ENCODE peak calls at places on chromosomes 1 and 21, in ten cellular contexts. One of them, this sample, is unnamed.

GRCh38 chr21:30984897-30985296 is 53.4 kb downstream of the KRTAP19-8 start:
- DNase-seq in A549: no peak
- DNase-seq in astrocyte of the spinal cord: no peak
- DNase-seq in lung: no peak
- DNase-seq in type B pancreatic cell: no peak
- DNase-seq in cardiac fibroblast: no peak
- DNase-seq in H1: no peak
- DNase-seq in fibroblast of lung: no peak
- DNase-seq in osteocyte: no peak
- DNase-seq in cardiac muscle cell: no peak
- DNase-seq in this sample: no peak

GRCh38 chr1:37509181-37509580 is 5.4 kb downstream of the MEAF6 start:
- DNase-seq in astrocyte of the spinal cord: peak; percentile 58
- DNase-seq in osteocyte: no peak
- DNase-seq in fibroblast of lung: peak; percentile 54
- DNase-seq in cardiac fibroblast: peak; percentile 29
- DNase-seq in A549: peak; percentile 30
- DNase-seq in type B pancreatic cell: no peak
- DNase-seq in cardiac muscle cell: no peak
- DNase-seq in lung: no peak
- DNase-seq in H1: no peak
- DNase-seq in this sample: peak; percentile 39

GRCh38 chr1:245606157-245606725 is 451.5 kb downstream of the KIF26B start:
- DNase-seq in H1: no peak
- DNase-seq in cardiac fibroblast: no peak
- DNase-seq in lung: no peak
- DNase-seq in fibroblast of lung: no peak
- DNase-seq in A549: no peak
- DNase-seq in osteocyte: no peak
- DNase-seq in type B pancreatic cell: no peak
- DNase-seq in astrocyte of the spinal cord: no peak
- DNase-seq in cardiac muscle cell: peak; percentile 68
- DNase-seq in this sample: no peak

GRCh38 chr1:225881081-225882007 is 836 bp downstream of the TMEM63A start:
- DNase-seq in A549: no peak
- DNase-seq in fibroblast of lung: peak; percentile 35
- DNase-seq in H1: no peak
- DNase-seq in osteocyte: no peak
- DNase-seq in type B pancreatic cell: no peak
- DNase-seq in cardiac fibroblast: peak; percentile 49
- DNase-seq in astrocyte of the spinal cord: peak; percentile 38
- DNase-seq in lung: peak; percentile 67
- DNase-seq in cardiac muscle cell: peak; percentile 47
- DNase-seq in this sample: peak; percentile 29

GRCh38 chr1:50967416-50968020 is 2.5 kb upstream of the CDKN2C start:
- DNase-seq in astrocyte of the spinal cord: no peak
- DNase-seq in H1: no peak
- DNase-seq in cardiac muscle cell: no peak
- DNase-seq in lung: no peak
- DNase-seq in A549: no peak
- DNase-seq in cardiac fibroblast: peak; percentile 52
- DNase-seq in osteocyte: no peak
- DNase-seq in fibroblast of lung: no peak
- DNase-seq in type B pancreatic cell: no peak
- DNase-seq in this sample: no peak

GRCh38 chr1:218429301-218429700 is 84.2 kb downstream of the TGFB2 start:
- DNase-seq in osteocyte: no peak
- DNase-seq in fibroblast of lung: peak; percentile 55
- DNase-seq in A549: no peak
- DNase-seq in astrocyte of the spinal cord: no peak
- DNase-seq in cardiac fibroblast: no peak
- DNase-seq in lung: no peak
- DNase-seq in type B pancreatic cell: no peak
- DNase-seq in cardiac muscle cell: no peak
- DNase-seq in H1: no peak
- DNase-seq in this sample: no peak

GRCh38 chr1:232571523-232571922 is 58.4 kb downstream of the SIPA1L2 start:
- DNase-seq in A549: peak; percentile 12
- DNase-seq in fibroblast of lung: peak; percentile 42
- DNase-seq in astrocyte of the spinal cord: peak; percentile 22
- DNase-seq in cardiac muscle cell: no peak
- DNase-seq in osteocyte: no peak
- DNase-seq in cardiac fibroblast: peak; percentile 73
- DNase-seq in H1: no peak
- DNase-seq in lung: no peak
- DNase-seq in type B pancreatic cell: no peak
- DNase-seq in this sample: no peak

GRCh38 chr1:20361805-20362381 is 71.2 kb downstream of the VWA5B1 start:
- DNase-seq in fibroblast of lung: peak; percentile 22
- DNase-seq in cardiac muscle cell: peak; percentile 64
- DNase-seq in type B pancreatic cell: no peak
- DNase-seq in A549: peak; percentile 49
- DNase-seq in osteocyte: no peak
- DNase-seq in cardiac fibroblast: peak; percentile 64
- DNase-seq in H1: peak; percentile 99
- DNase-seq in lung: peak; percentile 51
- DNase-seq in astrocyte of the spinal cord: peak; percentile 50
- DNase-seq in this sample: peak; percentile 54

GRCh38 chr1:5939268-5940060 is 52.8 kb downstream of the NPHP4 start:
- DNase-seq in lung: no peak
- DNase-seq in A549: no peak
- DNase-seq in osteocyte: peak; percentile 74
- DNase-seq in H1: peak; percentile 36
- DNase-seq in fibroblast of lung: no peak
- DNase-seq in cardiac muscle cell: no peak
- DNase-seq in astrocyte of the spinal cord: no peak
- DNase-seq in cardiac fibroblast: no peak
- DNase-seq in type B pancreatic cell: peak; percentile 39
- DNase-seq in this sample: no peak

GRCh38 chr1:198232407-198232806 is 75.6 kb downstream of the NEK7 start:
- DNase-seq in astrocyte of the spinal cord: no peak
- DNase-seq in A549: no peak
- DNase-seq in osteocyte: no peak
- DNase-seq in cardiac fibroblast: no peak
- DNase-seq in cardiac muscle cell: no peak
- DNase-seq in type B pancreatic cell: no peak
- DNase-seq in lung: no peak
- DNase-seq in H1: no peak
- DNase-seq in fibroblast of lung: peak; percentile 47
- DNase-seq in this sample: no peak

GRCh38 chr1:94819945-94820746 is at the start of gene SLC44A3:
- DNase-seq in fibroblast of lung: peak; percentile 68
- DNase-seq in H1: peak; percentile 82
- DNase-seq in astrocyte of the spinal cord: peak; percentile 45
- DNase-seq in osteocyte: no peak
- DNase-seq in cardiac muscle cell: peak; percentile 78
- DNase-seq in A549: peak; percentile 20
- DNase-seq in cardiac fibroblast: peak; percentile 28
- DNase-seq in lung: peak; percentile 58
- DNase-seq in type B pancreatic cell: peak; percentile 77
- DNase-seq in this sample: peak; percentile 50

GRCh38 chr1:25549273-25550154 is 6.1 kb downstream of the LDLRAP1 start:
- DNase-seq in astrocyte of the spinal cord: peak; percentile 64
- DNase-seq in fibroblast of lung: peak; percentile 72
- DNase-seq in cardiac fibroblast: peak; percentile 62
- DNase-seq in H1: no peak
- DNase-seq in osteocyte: no peak
- DNase-seq in A549: no peak
- DNase-seq in lung: peak; percentile 51
- DNase-seq in cardiac muscle cell: no peak
- DNase-seq in type B pancreatic cell: no peak
- DNase-seq in this sample: no peak

GRCh38 chr1:112457965-112458364 is 50.8 kb upstream of the WNT2B start:
- DNase-seq in H1: no peak
- DNase-seq in A549: no peak
- DNase-seq in osteocyte: no peak
- DNase-seq in cardiac fibroblast: peak; percentile 80
- DNase-seq in astrocyte of the spinal cord: no peak
- DNase-seq in cardiac muscle cell: no peak
- DNase-seq in fibroblast of lung: no peak
- DNase-seq in type B pancreatic cell: no peak
- DNase-seq in lung: no peak
- DNase-seq in this sample: peak; percentile 82

GRCh38 chr1:228938248-228938891 is 203.1 kb downstream of the RHOU start:
- DNase-seq in cardiac fibroblast: no peak
- DNase-seq in A549: no peak
- DNase-seq in lung: peak; percentile 32
- DNase-seq in type B pancreatic cell: no peak
- DNase-seq in H1: no peak
- DNase-seq in astrocyte of the spinal cord: peak; percentile 50
- DNase-seq in osteocyte: no peak
- DNase-seq in fibroblast of lung: no peak
- DNase-seq in cardiac muscle cell: peak; percentile 39
- DNase-seq in this sample: no peak

GRCh38 chr1:228939001-228939691 is 203.9 kb downstream of the RHOU start:
- DNase-seq in type B pancreatic cell: no peak
- DNase-seq in cardiac fibroblast: no peak
- DNase-seq in astrocyte of the spinal cord: no peak
- DNase-seq in fibroblast of lung: no peak
- DNase-seq in lung: no peak
- DNase-seq in H1: no peak
- DNase-seq in osteocyte: no peak
- DNase-seq in A549: no peak
- DNase-seq in cardiac muscle cell: no peak
- DNase-seq in this sample: no peak

GRCh38 chr1:228937351-228937750 is 202.1 kb downstream of the RHOU start:
- DNase-seq in A549: no peak
- DNase-seq in cardiac fibroblast: no peak
- DNase-seq in fibroblast of lung: no peak
- DNase-seq in osteocyte: no peak
- DNase-seq in lung: no peak
- DNase-seq in type B pancreatic cell: no peak
- DNase-seq in H1: no peak
- DNase-seq in cardiac muscle cell: no peak
- DNase-seq in astrocyte of the spinal cord: no peak
- DNase-seq in this sample: no peak

GRCh38 chr1:228936881-228937280 is 201.6 kb downstream of the RHOU start:
- DNase-seq in osteocyte: no peak
- DNase-seq in fibroblast of lung: no peak
- DNase-seq in astrocyte of the spinal cord: no peak
- DNase-seq in cardiac fibroblast: no peak
- DNase-seq in type B pancreatic cell: no peak
- DNase-seq in A549: no peak
- DNase-seq in H1: no peak
- DNase-seq in lung: no peak
- DNase-seq in cardiac muscle cell: no peak
- DNase-seq in this sample: no peak

GRCh38 chr1:228937851-228938247 is 202.6 kb downstream of the RHOU start:
- DNase-seq in type B pancreatic cell: no peak
- DNase-seq in cardiac fibroblast: no peak
- DNase-seq in cardiac muscle cell: no peak
- DNase-seq in lung: no peak
- DNase-seq in astrocyte of the spinal cord: no peak
- DNase-seq in H1: no peak
- DNase-seq in fibroblast of lung: peak; percentile 9
- DNase-seq in A549: no peak
- DNase-seq in osteocyte: no peak
- DNase-seq in this sample: peak; percentile 17
- TF ChIP-seq CTCF in type B pancreatic cell: no peak
- TF ChIP-seq CTCF in cardiac fibroblast: no peak
- TF ChIP-seq CTCF in cardiac muscle cell: no peak
- TF ChIP-seq CTCF in lung: no peak
- TF ChIP-seq CTCF in astrocyte of the spinal cord: no peak
- TF ChIP-seq CTCF in H1: no peak
- TF ChIP-seq CTCF in fibroblast of lung: no peak
- TF ChIP-seq CTCF in A549: no peak
- TF ChIP-seq CTCF in osteocyte: no peak
- TF ChIP-seq CTCF in this sample: no peak

GRCh38 chr1:22376976-22377375 is 74.7 kb upstream of the ZBTB40 start:
- DNase-seq in type B pancreatic cell: no peak
- DNase-seq in H1: no peak
- DNase-seq in cardiac muscle cell: no peak
- DNase-seq in lung: no peak
- DNase-seq in cardiac fibroblast: no peak
- DNase-seq in astrocyte of the spinal cord: no peak
- DNase-seq in fibroblast of lung: no peak
- DNase-seq in A549: no peak
- DNase-seq in osteocyte: no peak
- DNase-seq in this sample: no peak

GRCh38 chr1:22376546-22376945 is 75.1 kb upstream of the ZBTB40 start:
- DNase-seq in cardiac fibroblast: no peak
- DNase-seq in osteocyte: no peak
- DNase-seq in lung: no peak
- DNase-seq in A549: no peak
- DNase-seq in astrocyte of the spinal cord: no peak
- DNase-seq in type B pancreatic cell: no peak
- DNase-seq in cardiac muscle cell: no peak
- DNase-seq in H1: no peak
- DNase-seq in fibroblast of lung: no peak
- DNase-seq in this sample: no peak

GRCh38 chr1:22379566-22379965 is 72.1 kb upstream of the ZBTB40 start:
- DNase-seq in lung: no peak
- DNase-seq in A549: no peak
- DNase-seq in cardiac fibroblast: no peak
- DNase-seq in cardiac muscle cell: no peak
- DNase-seq in fibroblast of lung: no peak
- DNase-seq in astrocyte of the spinal cord: no peak
- DNase-seq in osteocyte: no peak
- DNase-seq in H1: no peak
- DNase-seq in type B pancreatic cell: no peak
- DNase-seq in this sample: no peak

GRCh38 chr1:22383526-22384291 is 67.9 kb upstream of the ZBTB40 start:
- DNase-seq in astrocyte of the spinal cord: no peak
- DNase-seq in cardiac muscle cell: no peak
- DNase-seq in cardiac fibroblast: no peak
- DNase-seq in H1: no peak
- DNase-seq in fibroblast of lung: no peak
- DNase-seq in osteocyte: no peak
- DNase-seq in A549: peak; percentile 21
- DNase-seq in type B pancreatic cell: no peak
- DNase-seq in lung: no peak
- DNase-seq in this sample: no peak

GRCh38 chr1:22380024-22380785 is 71.4 kb upstream of the ZBTB40 start:
- DNase-seq in lung: no peak
- DNase-seq in astrocyte of the spinal cord: peak; percentile 5
- DNase-seq in H1: no peak
- DNase-seq in osteocyte: no peak
- DNase-seq in A549: peak; percentile 20
- DNase-seq in cardiac muscle cell: no peak
- DNase-seq in type B pancreatic cell: no peak
- DNase-seq in cardiac fibroblast: peak; percentile 18
- DNase-seq in fibroblast of lung: peak; percentile 9
- DNase-seq in this sample: no peak
- TF ChIP-seq CTCF in lung: no peak
- TF ChIP-seq CTCF in astrocyte of the spinal cord: no peak
- TF ChIP-seq CTCF in H1: no peak
- TF ChIP-seq CTCF in osteocyte: no peak
- TF ChIP-seq CTCF in A549: no peak
- TF ChIP-seq CTCF in cardiac muscle cell: no peak
- TF ChIP-seq CTCF in type B pancreatic cell: no peak
- TF ChIP-seq CTCF in cardiac fibroblast: no peak
- TF ChIP-seq CTCF in fibroblast of lung: no peak
- TF ChIP-seq CTCF in this sample: no peak

GRCh38 chr1:931380-932177 is 7.9 kb downstream of the SAMD11 start:
- DNase-seq in H1: no peak
- DNase-seq in type B pancreatic cell: no peak
- DNase-seq in cardiac muscle cell: no peak
- DNase-seq in fibroblast of lung: no peak
- DNase-seq in lung: no peak
- DNase-seq in astrocyte of the spinal cord: no peak
- DNase-seq in A549: no peak
- DNase-seq in osteocyte: no peak
- DNase-seq in cardiac fibroblast: no peak
- DNase-seq in this sample: no peak
- TF ChIP-seq CTCF in H1: no peak
- TF ChIP-seq CTCF in type B pancreatic cell: no peak
- TF ChIP-seq CTCF in cardiac muscle cell: peak; percentile 4
- TF ChIP-seq CTCF in fibroblast of lung: no peak
- TF ChIP-seq CTCF in lung: no peak
- TF ChIP-seq CTCF in astrocyte of the spinal cord: no peak
- TF ChIP-seq CTCF in A549: no peak
- TF ChIP-seq CTCF in osteocyte: no peak
- TF ChIP-seq CTCF in cardiac fibroblast: peak; percentile 5
- TF ChIP-seq CTCF in this sample: no peak

GRCh38 chr1:27940297-27940696 is 5.5 kb downstream of the SMPDL3B start:
- DNase-seq in lung: no peak
- DNase-seq in cardiac fibroblast: peak; percentile 47
- DNase-seq in fibroblast of lung: peak; percentile 10
- DNase-seq in H1: peak; percentile 73
- DNase-seq in A549: peak; percentile 20
- DNase-seq in cardiac muscle cell: no peak
- DNase-seq in type B pancreatic cell: no peak
- DNase-seq in astrocyte of the spinal cord: no peak
- DNase-seq in osteocyte: no peak
- DNase-seq in this sample: no peak
- TF ChIP-seq CTCF in lung: peak; percentile 23
- TF ChIP-seq CTCF in cardiac fibroblast: peak; percentile 39
- TF ChIP-seq CTCF in fibroblast of lung: peak; percentile 40
- TF ChIP-seq CTCF in H1: peak; percentile 43
- TF ChIP-seq CTCF in A549: peak; percentile 37
- TF ChIP-seq CTCF in cardiac muscle cell: peak; percentile 22
- TF ChIP-seq CTCF in type B pancreatic cell: peak; percentile 50
- TF ChIP-seq CTCF in astrocyte of the spinal cord: peak; percentile 48
- TF ChIP-seq CTCF in osteocyte: peak; percentile 21
- TF ChIP-seq CTCF in this sample: peak; percentile 14

This sample was measured in fibroblast of pulmonary artery.